ENCODE peak calls at places on chromosomes 11 and 22, in four cellular contexts. H is K562, D is A549, S is HepG2. Z is an unnamed sample.

GRCh38 chr22:19178659-19179471 is at the start of gene SLC25A1:
- DNase-seq in S (peak; percentile 83), D (peak; percentile 72), H (peak; percentile 100), Z (peak; percentile 39)

GRCh38 chr11:132278801-132279574 is 908.6 kb downstream of the NTM start:
- DNase-seq in S (no peak), H (no peak), D (no peak), Z (peak; percentile 4)

GRCh38 chr11:15710593-15711260 is 596.0 kb downstream of the INSC start:
- DNase-seq in D (no peak), S (no peak), H (no peak), Z (no peak)

GRCh38 chr11:12110714-12111481 is 508 bp downstream of the MICAL2 start:
- DNase-seq in H (no peak), D (no peak), S (no peak), Z (no peak)

GRCh38 chr11:95793111-95793510 is 2.8 kb downstream of the CEP57 start:
- DNase-seq in H (no peak), D (no peak), S (no peak), Z (no peak)

GRCh38 chr11:125952973-125953372 is 7.1 kb downstream of the VSIG10L2 start:
- DNase-seq in D (no peak), S (no peak), H (no peak), Z (no peak)

GRCh38 chr11:69483696-69484426 is 2.4 kb downstream of the LINC01488 start:
- DNase-seq in S (no peak), H (no peak), D (no peak), Z (no peak)

GRCh38 chr11:57379732-57380131 is 1.2 kb downstream of the PRG3 start:
- DNase-seq in D (no peak), S (no peak), H (peak; percentile 59), Z (no peak)

GRCh38 chr11:63944987-63945386 is 6.2 kb downstream of the NAA40 start:
- DNase-seq in H (no peak), S (peak; percentile 43), D (no peak), Z (no peak)

GRCh38 chr11:108926522-108927380 is 261.9 kb downstream of the DDX10 start:
- DNase-seq in D (no peak), S (no peak), H (no peak), Z (no peak)

GRCh38 chr11:8368194-8368593 is 104.5 kb upstream of the LMO1 start:
- DNase-seq in D (no peak), H (no peak), S (no peak), Z (no peak)

GRCh38 chr11:8779107-8779506 is 96.5 kb downstream of the RPL27A start:
- DNase-seq in H (no peak), S (no peak), D (no peak), Z (no peak)

GRCh38 chr11:66289548-66290331 is 797 bp upstream of the YIF1A start:
- DNase-seq in H (peak; percentile 83), D (peak; percentile 60), S (no peak), Z (peak; percentile 45)

GRCh38 chr11:134332189-134332631 is 422 bp downstream of the GLB1L2 start:
- DNase-seq in D (no peak), S (no peak), H (peak; percentile 60), Z (no peak)

GRCh38 chr22:42360348-42360747 is 71.9 kb downstream of the NFAM1 start:
- DNase-seq in S (no peak), D (no peak), H (no peak), Z (no peak)

GRCh38 chr22:20402960-20403778 is 9.2 kb downstream of the ZNF74 start:
- DNase-seq in H (peak; percentile 27), D (no peak), S (no peak), Z (no peak)

GRCh38 chr11:121652982-121653381 is 200.2 kb upstream of the SORL1-AS1 start:
- DNase-seq in H (peak; percentile 13), D (no peak), S (no peak), Z (no peak)

GRCh38 chr11:72004515-72005346 is 6.0 kb downstream of the IL18BP start:
- DNase-seq in H (no peak), D (no peak), S (no peak), Z (no peak)

GRCh38 chr11:28133146-28133545 is 25.0 kb downstream of the METTL15 start:
- DNase-seq in H (no peak), S (no peak), D (no peak), Z (no peak)

GRCh38 chr22:33000342-33001280 is 57.6 kb downstream of the SYN3 start:
- DNase-seq in S (peak; percentile 15), H (peak; percentile 50), D (peak; percentile 8), Z (no peak)

GRCh38 chr11:1224109-1224485 is 1.2 kb downstream of the MUC5B start:
- DNase-seq in D (no peak), S (no peak), H (no peak), Z (no peak)

GRCh38 chr11:95363710-95364109 is 132.7 kb upstream of the SESN3 start:
- DNase-seq in H (no peak), D (no peak), S (peak; percentile 16), Z (no peak)

GRCh38 chr11:123798513-123799252 is 7.5 kb downstream of the OR6M1 start:
- DNase-seq in H (no peak), D (no peak), S (no peak), Z (no peak)

GRCh38 chr11:106495046-106495445 is 417.6 kb downstream of the AASDHPPT start:
- DNase-seq in S (no peak), D (no peak), H (no peak), Z (no peak)

GRCh38 chr11:86446163-86446923 is 71.7 kb downstream of the CCDC81 start:
- DNase-seq in H (no peak), D (no peak), S (no peak), Z (no peak)

GRCh38 chr11:86660011-86660595 is 12.3 kb downstream of the ME3 start:
- DNase-seq in H (no peak), D (no peak), S (no peak), Z (no peak)

GRCh38 chr22:43819691-43820670 is 7.9 kb upstream of the EFCAB6 start:
- DNase-seq in D (no peak), S (no peak), H (no peak), Z (no peak)

GRCh38 chr11:65640483-65641207 is 2.7 kb downstream of the SIPA1 start:
- DNase-seq in S (no peak), H (no peak), D (no peak), Z (no peak)

GRCh38 chr11:116638463-116638862 is 134.3 kb downstream of the BUD13 start:
- DNase-seq in H (no peak), D (no peak), S (no peak), Z (no peak)

GRCh38 chr11:120471131-120471530 is 40.4 kb upstream of the GRIK4 start:
- DNase-seq in H (no peak), S (no peak), D (no peak), Z (no peak)

GRCh38 chr22:21982338-21982965 is at the start of gene TOP3B:
- DNase-seq in H (peak; percentile 99), S (peak; percentile 52), D (peak; percentile 46), Z (peak; percentile 17)
- TF ChIP-seq RAD21 in H (no peak), S (peak; percentile 61), D (no peak), Z (peak; percentile 30)

GRCh38 chr22:27150530-27150909 is 493.1 kb downstream of the MIAT start:
- DNase-seq in S (no peak), D (no peak), H (no peak), Z (no peak)
- TF ChIP-seq JUNB in S (no peak), D (no peak), H (no peak), Z (no peak)

GRCh38 chr11:115499891-115500290 is 4.3 kb downstream of the CADM1 start:
- DNase-seq in D (no peak), S (no peak), H (no peak), Z (no peak)
- TF ChIP-seq RAD21 in D (no peak), S (no peak), H (no peak), Z (no peak)

GRCh38 chr22:24543068-24543675 is 11.8 kb downstream of the GUCD1 start:
- DNase-seq in H (no peak), S (no peak), D (no peak), Z (no peak)

GRCh38 chr22:24541681-24542515 is 13.0 kb downstream of the GUCD1 start:
- DNase-seq in H (no peak), D (no peak), S (no peak), Z (no peak)

GRCh38 chr22:24540470-24540869 is 14.5 kb downstream of the GUCD1 start:
- DNase-seq in D (no peak), S (no peak), H (no peak), Z (no peak)

GRCh38 chr22:24543679-24544243 is 11.2 kb downstream of the GUCD1 start:
- DNase-seq in S (no peak), H (no peak), D (no peak), Z (no peak)

GRCh38 chr22:24542641-24543040 is 12.3 kb downstream of the GUCD1 start:
- DNase-seq in H (no peak), D (no peak), S (no peak), Z (no peak)
- TF ChIP-seq JUNB in H (no peak), D (no peak), S (no peak), Z (no peak)

DNA sequence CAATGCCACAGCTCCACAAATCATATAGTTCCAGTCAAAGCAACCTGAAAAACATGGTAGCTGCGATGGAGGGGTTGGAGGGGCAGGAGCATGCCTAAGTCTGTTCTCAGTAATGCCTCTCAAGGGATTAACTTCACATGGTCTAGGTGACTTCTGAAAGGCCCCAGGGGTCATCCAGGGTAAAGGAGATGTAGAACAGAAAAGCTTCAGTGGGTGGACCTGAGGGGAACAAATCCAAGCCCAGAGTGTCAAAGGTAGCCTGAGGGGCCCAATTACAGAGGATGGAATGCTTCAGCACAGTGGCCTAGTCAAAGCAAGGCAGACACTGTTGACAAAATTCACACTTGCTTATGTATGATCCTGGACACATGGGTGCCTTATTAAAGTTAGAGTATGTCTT is 23.3 kb downstream of the OR4D9 start:
- DNase-seq in D (no peak), H (no peak), S (no peak), Z (no peak)
- TF ChIP-seq RAD21 in D (no peak), H (no peak), S (no peak), Z (no peak)

GRCh38 chr11:75532200-75532972 is 6.6 kb upstream of the GDPD5 start:
- DNase-seq in H (peak; percentile 69), S (peak; percentile 70), D (peak; percentile 82), Z (peak; percentile 40)
- TF ChIP-seq JUNB in H (no peak), S (no peak), D (no peak), Z (no peak)

DNA sequence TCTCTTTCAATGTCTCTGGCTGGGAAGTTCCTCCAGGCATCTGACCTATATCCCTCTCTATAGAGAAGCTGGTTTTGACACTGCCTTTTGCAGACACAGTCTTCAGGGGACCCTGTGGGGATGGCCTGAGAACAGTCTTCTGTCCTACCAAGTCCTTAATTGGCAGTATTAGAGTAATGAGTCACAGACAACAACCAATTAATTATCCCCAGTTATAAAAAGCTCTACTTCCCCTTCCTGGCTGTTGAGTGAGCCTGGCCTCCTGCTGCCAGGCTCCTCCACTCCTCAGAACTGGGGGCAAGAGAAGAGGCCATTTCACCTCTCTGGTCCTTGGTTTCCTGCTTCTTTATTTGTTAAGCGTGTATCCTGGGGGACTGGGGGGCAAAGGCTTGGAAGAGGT is 41.2 kb upstream of the KLHL35 start:
- DNase-seq in S (no peak), H (no peak), D (no peak), Z (no peak)
- TF ChIP-seq RAD21 in S (no peak), H (no peak), D (no peak), Z (no peak)